ENCODE peak calls at places on chromosome 18, in eight cellular contexts. Z is EL; I is activated T-cell treated with anti-CD3 and anti-CD28 coated beads for 1 hour; S is stimulated activated CD8-positive, alpha-beta memory T cell treated with anti-CD3 and anti-CD28 coated beads, Interleukin-7, amount 100 ng/mL, for 1 hour; B is activated T-helper 1 cell treated with anti-CD3 and anti-CD28 coated beads, Interleukin-2, amount 50 U/mL, for 16 hours; K is T-cell; F is NT2/D1; V is COR-L47. W is an unnamed sample.

GRCh38 chr18:65235966-65236634 is 514.7 kb upstream of the CDH7 start:
- DNase-seq in Z (no peak), I (no peak), S (no peak), B (no peak), K (no peak), F (no peak), V (peak), W (no peak)

GRCh38 chr18:8800041-8800441 is 94.7 kb downstream of the MTCL1 start:
- DNase-seq in Z (peak), I (no peak), S (no peak), B (no peak), K (no peak), F (no peak), V (no peak), W (no peak)

GRCh38 chr18:62738638-62739037 is 23.3 kb downstream of the PHLPP1 start:
- DNase-seq in Z (no peak), I (no peak), S (no peak), B (no peak), K (no peak), F (no peak), V (no peak), W (no peak)

GRCh38 chr18:811192-812122 is 585 bp downstream of the YES1 start:
- DNase-seq in Z (peak), I (no peak), S (no peak), B (no peak), K (no peak), F (no peak), V (no peak), W (no peak)

GRCh38 chr18:8153887-8154583 is 455.2 kb upstream of the RAB12 start:
- DNase-seq in Z (peak), I (no peak), S (no peak), B (no peak), K (no peak), F (no peak), V (no peak), W (no peak)

GRCh38 chr18:76721207-76721996 is 101.0 kb upstream of the ZNF236 start:
- DNase-seq in Z (no peak), I (peak), S (peak), B (peak), K (peak), F (no peak), V (no peak), W (no peak)

GRCh38 chr18:22935431-22935830 is 2.3 kb downstream of the RBBP8 start:
- DNase-seq in Z (peak), I (no peak), S (no peak), B (no peak), K (no peak), F (no peak), V (peak), W (no peak)

GRCh38 chr18:46397174-46397573 is 259.8 kb downstream of the LOXHD1 start:
- DNase-seq in Z (no peak), I (no peak), S (no peak), B (no peak), K (no peak), F (no peak), V (no peak), W (no peak)

GRCh38 chr18:37955201-37955600 is 389.6 kb upstream of the CELF4 start:
- DNase-seq in Z (no peak), I (no peak), S (no peak), B (no peak), K (no peak), F (no peak), V (no peak), W (no peak)

GRCh38 chr18:58611471-58612131 is 17.3 kb downstream of the ALPK2 start:
- DNase-seq in Z (peak), I (no peak), S (no peak), B (no peak), K (no peak), F (peak), V (no peak), W (no peak)

GRCh38 chr18:49778826-49779465 is 34.4 kb downstream of the ACAA2 start:
- DNase-seq in Z (no peak), I (no peak), S (no peak), B (no peak), K (no peak), F (no peak), V (no peak), W (peak)

GRCh38 chr18:59810183-59810582 is 89.6 kb upstream of the PMAIP1 start:
- DNase-seq in Z (no peak), I (no peak), S (no peak), B (no peak), K (no peak), F (no peak), V (no peak), W (no peak)

GRCh38 chr18:59697236-59697932 is at the start of gene CCBE1:
- DNase-seq in Z (peak), I (no peak), S (no peak), B (no peak), K (no peak), F (peak), V (peak), W (peak)